ENCODE peak calls at places on chromosome 2, in six cellular contexts. R, L, S, N, C and Q are unnamed samples.

GRCh38 chr2:169767243-169767888 is 31.3 kb upstream of the SSB start:
- DNase-seq in R (no peak), C (peak), S (peak), L (peak), N (peak), Q (no peak)

GRCh38 chr2:190810981-190811587 is 69.5 kb upstream of the GLS start:
- DNase-seq in C (no peak), L (no peak), S (no peak), R (no peak), N (no peak), Q (no peak)

GRCh38 chr2:100886054-100886453 is 66.1 kb downstream of the NPAS2 start:
- DNase-seq in R (no peak), L (no peak), C (no peak), N (no peak), S (no peak), Q (no peak)

GRCh38 chr2:105929506-105929905 is 184.8 kb downstream of the NCK2 start:
- DNase-seq in C (no peak), L (peak), R (no peak), S (no peak), N (no peak), Q (no peak)

GRCh38 chr2:77519888-77520506 is 2.2 kb downstream of the LRRTM4 start:
- DNase-seq in L (no peak), N (no peak), R (no peak), C (no peak), S (no peak), Q (no peak)

GRCh38 chr2:27832396-27832795 is 57.8 kb downstream of the RBKS start:
- DNase-seq in L (peak), N (no peak), R (no peak), S (no peak), C (peak), Q (no peak)

GRCh38 chr2:118003396-118003824 is 10.5 kb downstream of the CCDC93 start:
- DNase-seq in C (peak), R (no peak), N (peak), L (peak), S (peak), Q (peak)

GRCh38 chr2:101331202-101331601 is 22.7 kb upstream of the RNF149 start:
- DNase-seq in L (no peak), N (no peak), C (no peak), R (no peak), S (no peak), Q (no peak)

GRCh38 chr2:101251844-101252407 is 760 bp upstream of the CNOT11 start:
- DNase-seq in N (no peak), S (peak), R (no peak), C (peak), L (no peak), Q (no peak)

GRCh38 chr2:10124538-10125045 is 2.1 kb downstream of the RRM2 start:
- DNase-seq in L (peak), N (no peak), R (no peak), S (peak), C (no peak), Q (peak)

GRCh38 chr2:8193146-8193545 is 488.7 kb upstream of the ID2 start:
- DNase-seq in R (no peak), C (no peak), L (no peak), S (no peak), N (no peak), Q (no peak)

GRCh38 chr2:31476511-31477171 is 62.1 kb upstream of the XDH start:
- DNase-seq in R (no peak), L (no peak), N (no peak), C (no peak), S (no peak), Q (no peak)

GRCh38 chr2:132390076-132390475 is 26.5 kb upstream of the GPR39 start:
- DNase-seq in C (no peak), R (no peak), S (no peak), N (no peak), L (no peak), Q (no peak)

GRCh38 chr2:8122506-8122898 is 559.4 kb upstream of the ID2 start:
- DNase-seq in C (no peak), N (no peak), R (no peak), L (no peak), S (no peak), Q (no peak)

GRCh38 chr2:15684161-15685042 is 92.7 kb downstream of the DDX1 start:
- DNase-seq in C (no peak), S (no peak), N (no peak), R (no peak), L (no peak), Q (no peak)

GRCh38 chr2:10301946-10302478 is 692 bp upstream of the HPCAL1 start:
- DNase-seq in L (no peak), C (no peak), N (no peak), R (no peak), S (no peak), Q (no peak)

GRCh38 chr2:168210898-168211570 is 36.4 kb downstream of the STK39 start:
- DNase-seq in R (no peak), S (peak), L (peak), N (peak), C (peak), Q (no peak)

GRCh38 chr2:127649100-127649611 is 3.2 kb downstream of the GPR17 start:
- DNase-seq in S (peak), C (no peak), L (no peak), N (no peak), R (no peak), Q (no peak)